ENCODE peak calls at places on chromosomes 3 and 15, in seven cellular contexts. One of them, this sample, is unnamed.

GRCh38 chr3:9009976-9010545 is 46.8 kb upstream of the RAD18 start:
- DNase-seq in fibroblast of lung: no peak
- DNase-seq in A549: no peak
- DNase-seq in mammary epithelial cell: no peak
- DNase-seq in IMR-90: no peak
- DNase-seq in HCT116: no peak
- DNase-seq in OCI-LY7: no peak
- DNase-seq in this sample: no peak

GRCh38 chr15:43218908-43219706 is 1.7 kb downstream of the EPB42 start:
- DNase-seq in IMR-90: peak; percentile 18
- DNase-seq in fibroblast of lung: peak; percentile 32
- DNase-seq in OCI-LY7: peak; percentile 6
- DNase-seq in HCT116: no peak
- DNase-seq in mammary epithelial cell: peak; percentile 95
- DNase-seq in A549: peak; percentile 20
- DNase-seq in this sample: peak; percentile 80

GRCh38 chr3:8441969-8442559 is 59.6 kb upstream of the LMCD1 start:
- DNase-seq in fibroblast of lung: peak; percentile 72
- DNase-seq in OCI-LY7: peak; percentile 12
- DNase-seq in HCT116: peak; percentile 39
- DNase-seq in mammary epithelial cell: peak; percentile 30
- DNase-seq in A549: peak; percentile 87
- DNase-seq in IMR-90: peak; percentile 77
- DNase-seq in this sample: no peak

GRCh38 chr3:46110701-46111493 is 83.6 kb upstream of the XCR1 start:
- DNase-seq in mammary epithelial cell: peak; percentile 86
- DNase-seq in A549: peak; percentile 42
- DNase-seq in fibroblast of lung: peak; percentile 87
- DNase-seq in HCT116: peak; percentile 61
- DNase-seq in OCI-LY7: no peak
- DNase-seq in IMR-90: peak; percentile 65
- DNase-seq in this sample: no peak

GRCh38 chr3:64623125-64623524 is 64.7 kb downstream of the ADAMTS9 start:
- DNase-seq in HCT116: no peak
- DNase-seq in IMR-90: no peak
- DNase-seq in OCI-LY7: no peak
- DNase-seq in A549: no peak
- DNase-seq in mammary epithelial cell: peak; percentile 1
- DNase-seq in fibroblast of lung: peak; percentile 8
- DNase-seq in this sample: no peak

GRCh38 chr15:63420333-63420741 is 38.7 kb upstream of the CA12 start:
- DNase-seq in HCT116: no peak
- DNase-seq in fibroblast of lung: no peak
- DNase-seq in mammary epithelial cell: peak; percentile 33
- DNase-seq in IMR-90: peak; percentile 43
- DNase-seq in OCI-LY7: no peak
- DNase-seq in A549: peak; percentile 45
- DNase-seq in this sample: no peak

GRCh38 chr3:195181781-195182469 is 89.0 kb downstream of the XXYLT1 start:
- DNase-seq in HCT116: no peak
- DNase-seq in OCI-LY7: no peak
- DNase-seq in fibroblast of lung: no peak
- DNase-seq in mammary epithelial cell: no peak
- DNase-seq in IMR-90: no peak
- DNase-seq in A549: no peak
- DNase-seq in this sample: no peak

GRCh38 chr3:197380786-197381185 is 82.4 kb upstream of the DLG1 start:
- DNase-seq in IMR-90: no peak
- DNase-seq in fibroblast of lung: peak; percentile 83
- DNase-seq in OCI-LY7: no peak
- DNase-seq in mammary epithelial cell: peak; percentile 77
- DNase-seq in HCT116: no peak
- DNase-seq in A549: no peak
- DNase-seq in this sample: no peak

GRCh38 chr3:145035682-145036081 is 1064.1 kb downstream of the DIPK2A start:
- DNase-seq in A549: no peak
- DNase-seq in mammary epithelial cell: no peak
- DNase-seq in IMR-90: no peak
- DNase-seq in HCT116: no peak
- DNase-seq in OCI-LY7: no peak
- DNase-seq in fibroblast of lung: no peak
- DNase-seq in this sample: no peak

GRCh38 chr3:88141458-88142083 is 8.2 kb upstream of the C3orf38 start:
- DNase-seq in mammary epithelial cell: peak; percentile 82
- DNase-seq in A549: no peak
- DNase-seq in HCT116: no peak
- DNase-seq in fibroblast of lung: peak; percentile 80
- DNase-seq in OCI-LY7: no peak
- DNase-seq in IMR-90: peak; percentile 77
- DNase-seq in this sample: no peak

GRCh38 chr3:177343122-177343521 is 145.8 kb upstream of the TBL1XR1 start:
- DNase-seq in mammary epithelial cell: no peak
- DNase-seq in IMR-90: no peak
- DNase-seq in HCT116: no peak
- DNase-seq in A549: no peak
- DNase-seq in OCI-LY7: no peak
- DNase-seq in fibroblast of lung: no peak
- DNase-seq in this sample: no peak

GRCh38 chr3:10632741-10633140 is 127.4 kb upstream of the ATP2B2 start:
- DNase-seq in A549: no peak
- DNase-seq in IMR-90: no peak
- DNase-seq in OCI-LY7: no peak
- DNase-seq in HCT116: no peak
- DNase-seq in mammary epithelial cell: no peak
- DNase-seq in fibroblast of lung: no peak
- DNase-seq in this sample: no peak

GRCh38 chr15:30954674-30955073 is 36.8 kb downstream of the MTMR10 start:
- DNase-seq in HCT116: no peak
- DNase-seq in IMR-90: peak; percentile 34
- DNase-seq in fibroblast of lung: peak; percentile 16
- DNase-seq in mammary epithelial cell: no peak
- DNase-seq in A549: no peak
- DNase-seq in OCI-LY7: no peak
- DNase-seq in this sample: no peak

GRCh38 chr3:182715006-182715405 is 78.3 kb upstream of the ATP11B start:
- DNase-seq in OCI-LY7: no peak
- DNase-seq in A549: no peak
- DNase-seq in mammary epithelial cell: no peak
- DNase-seq in HCT116: no peak
- DNase-seq in IMR-90: no peak
- DNase-seq in fibroblast of lung: no peak
- DNase-seq in this sample: no peak

GRCh38 chr15:79496838-79497237 is 64.7 kb downstream of the MINAR1 start:
- DNase-seq in A549: no peak
- DNase-seq in fibroblast of lung: no peak
- DNase-seq in HCT116: no peak
- DNase-seq in IMR-90: no peak
- DNase-seq in OCI-LY7: no peak
- DNase-seq in mammary epithelial cell: no peak
- DNase-seq in this sample: no peak

GRCh38 chr3:71713041-71713440 is 12.2 kb downstream of the EIF4E3 start:
- DNase-seq in A549: no peak
- DNase-seq in IMR-90: no peak
- DNase-seq in OCI-LY7: no peak
- DNase-seq in fibroblast of lung: no peak
- DNase-seq in HCT116: no peak
- DNase-seq in mammary epithelial cell: peak; percentile 55
- DNase-seq in this sample: no peak

GRCh38 chr3:11910971-11911531 is 64.4 kb upstream of the TAMM41 start:
- DNase-seq in OCI-LY7: no peak
- DNase-seq in mammary epithelial cell: no peak
- DNase-seq in fibroblast of lung: no peak
- DNase-seq in HCT116: no peak
- DNase-seq in IMR-90: no peak
- DNase-seq in A549: no peak
- DNase-seq in this sample: no peak

GRCh38 chr3:58072046-58072445 is 63.8 kb downstream of the FLNB start:
- DNase-seq in OCI-LY7: no peak
- DNase-seq in fibroblast of lung: peak; percentile 98
- DNase-seq in HCT116: no peak
- DNase-seq in A549: no peak
- DNase-seq in mammary epithelial cell: no peak
- DNase-seq in IMR-90: peak; percentile 81
- DNase-seq in this sample: no peak

GRCh38 chr3:150107429-150108175 is 136.9 kb upstream of the PFN2 start:
- DNase-seq in OCI-LY7: no peak
- DNase-seq in fibroblast of lung: no peak
- DNase-seq in mammary epithelial cell: no peak
- DNase-seq in IMR-90: no peak
- DNase-seq in HCT116: no peak
- DNase-seq in A549: no peak
- DNase-seq in this sample: no peak

GRCh38 chr15:45642203-45642932 is 7.5 kb downstream of the SQOR start:
- DNase-seq in OCI-LY7: no peak
- DNase-seq in HCT116: no peak
- DNase-seq in IMR-90: peak; percentile 89
- DNase-seq in mammary epithelial cell: peak; percentile 55
- DNase-seq in fibroblast of lung: peak; percentile 89
- DNase-seq in A549: no peak
- DNase-seq in this sample: no peak

GRCh38 chr3:69091389-69092029 is 6.8 kb downstream of the ARL6IP5 start:
- DNase-seq in IMR-90: no peak
- DNase-seq in fibroblast of lung: no peak
- DNase-seq in HCT116: no peak
- DNase-seq in mammary epithelial cell: no peak
- DNase-seq in OCI-LY7: no peak
- DNase-seq in A549: no peak
- DNase-seq in this sample: no peak

DNA sequence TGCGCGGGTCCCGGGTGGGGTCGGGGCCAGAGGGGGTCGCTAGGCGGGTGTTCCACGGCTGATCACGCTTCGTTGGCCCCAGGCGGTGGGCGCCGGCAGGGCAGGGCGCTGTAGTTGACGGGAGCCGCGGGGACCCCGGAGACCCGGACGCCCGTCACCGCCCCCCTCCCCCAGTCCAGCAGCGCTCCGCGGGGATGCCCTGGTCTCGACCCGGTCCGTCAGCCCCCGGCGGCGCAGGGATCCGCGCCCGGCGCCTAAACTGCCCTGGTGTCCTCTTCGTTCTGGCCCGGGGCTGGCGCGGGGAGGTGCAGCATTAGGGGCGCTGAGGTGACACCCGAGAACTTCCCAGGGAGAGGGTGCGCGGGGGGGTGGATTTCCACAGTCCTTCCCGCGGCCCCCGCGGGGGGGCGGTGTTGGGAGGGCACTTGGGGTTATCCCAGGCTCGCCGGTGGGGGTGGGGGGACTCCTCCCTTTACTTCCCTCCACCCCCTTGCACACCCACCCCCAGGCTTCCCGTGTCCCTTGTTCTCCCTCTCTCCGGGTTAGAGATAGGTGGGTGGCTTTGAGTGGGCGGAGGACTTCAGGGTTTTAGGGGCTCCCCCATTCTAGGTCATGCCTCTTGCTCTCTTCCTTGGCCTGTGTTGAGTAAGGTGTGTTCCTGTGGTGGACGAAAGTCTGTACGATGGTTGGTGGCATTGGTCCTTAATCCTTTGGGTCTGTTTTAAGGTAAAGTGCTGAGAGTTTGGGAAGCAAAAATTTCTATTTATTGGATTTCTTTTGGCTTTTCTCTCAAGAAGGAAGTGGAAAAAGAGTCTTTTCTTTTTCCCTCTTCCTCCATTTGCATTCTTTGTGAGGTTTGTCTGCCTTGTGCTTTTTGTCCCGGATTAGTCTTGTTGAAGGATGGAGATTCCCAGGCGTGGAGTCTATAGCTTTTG is 672 bp downstream of the SKIL start:
- DNase-seq in HCT116: no peak
- DNase-seq in IMR-90: peak; percentile 59
- DNase-seq in A549: peak; percentile 91
- DNase-seq in OCI-LY7: peak; percentile 80
- DNase-seq in mammary epithelial cell: peak; percentile 46
- DNase-seq in fibroblast of lung: peak; percentile 69
- DNase-seq in this sample: no peak
- TF ChIP-seq CTCF in HCT116: peak; percentile 43
- TF ChIP-seq CTCF in IMR-90: peak; percentile 51
- TF ChIP-seq CTCF in A549: peak; percentile 42
- TF ChIP-seq CTCF in OCI-LY7: peak; percentile 75
- TF ChIP-seq CTCF in mammary epithelial cell: peak; percentile 21
- TF ChIP-seq CTCF in fibroblast of lung: peak; percentile 15
- TF ChIP-seq CTCF in this sample: peak; percentile 71

DNA sequence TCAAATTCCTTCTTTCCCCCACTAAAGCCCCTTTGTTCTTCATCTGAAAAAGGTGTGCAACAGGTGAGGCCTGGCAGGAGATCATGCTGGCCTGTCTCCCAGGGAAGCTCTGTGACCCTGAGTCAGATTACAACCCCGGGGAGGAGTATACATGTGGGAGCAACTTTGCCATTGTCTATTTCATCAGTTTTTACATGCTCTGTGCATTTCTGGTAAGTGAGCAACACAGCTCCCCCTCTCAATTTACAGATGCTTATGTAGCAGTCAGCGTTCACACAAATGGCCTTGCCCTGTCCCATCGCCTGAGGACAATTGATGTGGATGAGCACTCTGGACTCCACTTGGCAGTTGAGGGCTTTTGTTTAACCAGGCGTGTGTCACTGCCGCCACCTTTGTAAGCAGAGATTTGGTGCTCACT is 70.4 kb downstream of the CHDH start:
- DNase-seq in HCT116: no peak
- DNase-seq in OCI-LY7: no peak
- DNase-seq in fibroblast of lung: no peak
- DNase-seq in A549: no peak
- DNase-seq in mammary epithelial cell: peak; percentile 63
- DNase-seq in IMR-90: no peak
- DNase-seq in this sample: no peak
- H3K4me2 ChIP-seq in HCT116: no peak overlapping the region
- H3K4me2 ChIP-seq in OCI-LY7: no peak overlapping the region
- H3K4me2 ChIP-seq in fibroblast of lung: no peak overlapping the region
- H3K4me2 ChIP-seq in A549: no peak overlapping the region
- H3K4me2 ChIP-seq in mammary epithelial cell: peak overlapping the region; percentile 18
- H3K4me2 ChIP-seq in IMR-90: no peak overlapping the region
- H3K4me2 ChIP-seq in this sample: no peak overlapping the region

GRCh38 chr3:74905478-74905877 is 291.0 kb upstream of the CNTN3 start:
- DNase-seq in IMR-90: no peak
- DNase-seq in HCT116: no peak
- DNase-seq in mammary epithelial cell: no peak
- DNase-seq in OCI-LY7: no peak
- DNase-seq in A549: no peak
- DNase-seq in fibroblast of lung: no peak
- DNase-seq in this sample: no peak
- TF ChIP-seq CTCF in IMR-90: no peak
- TF ChIP-seq CTCF in HCT116: no peak
- TF ChIP-seq CTCF in mammary epithelial cell: no peak
- TF ChIP-seq CTCF in OCI-LY7: no peak
- TF ChIP-seq CTCF in A549: no peak
- TF ChIP-seq CTCF in fibroblast of lung: no peak
- TF ChIP-seq CTCF in this sample: no peak

GRCh38 chr15:82196353-82196752 is 66.2 kb downstream of the EFL1 start:
- DNase-seq in fibroblast of lung: no peak
- DNase-seq in mammary epithelial cell: no peak
- DNase-seq in IMR-90: no peak
- DNase-seq in OCI-LY7: no peak
- DNase-seq in HCT116: no peak
- DNase-seq in A549: no peak
- DNase-seq in this sample: no peak
- H3K4me2 ChIP-seq in fibroblast of lung: no peak overlapping the region
- H3K4me2 ChIP-seq in mammary epithelial cell: no peak overlapping the region
- H3K4me2 ChIP-seq in IMR-90: no peak overlapping the region
- H3K4me2 ChIP-seq in OCI-LY7: no peak overlapping the region
- H3K4me2 ChIP-seq in HCT116: no peak overlapping the region
- H3K4me2 ChIP-seq in A549: no peak overlapping the region
- H3K4me2 ChIP-seq in this sample: no peak overlapping the region

GRCh38 chr3:414063-414462 is 217.5 kb downstream of the CHL1 start:
- DNase-seq in mammary epithelial cell: no peak
- DNase-seq in HCT116: no peak
- DNase-seq in A549: peak; percentile 14
- DNase-seq in OCI-LY7: peak; percentile 43
- DNase-seq in IMR-90: peak; percentile 10
- DNase-seq in fibroblast of lung: peak; percentile 1
- DNase-seq in this sample: no peak
- TF ChIP-seq CTCF in mammary epithelial cell: peak; percentile 13
- TF ChIP-seq CTCF in HCT116: no peak
- TF ChIP-seq CTCF in A549: peak; percentile 28
- TF ChIP-seq CTCF in OCI-LY7: peak; percentile 78
- TF ChIP-seq CTCF in IMR-90: peak; percentile 31
- TF ChIP-seq CTCF in fibroblast of lung: peak; percentile 29
- TF ChIP-seq CTCF in this sample: no peak

This sample was measured in keratinocyte.